ENCODE peak calls at places on chromosomes 6 and 20, in eight cellular contexts. W, U, H, K, F, P, B and Z are unnamed samples.
A peak's percentile ranks its signal among the peaks of the same experiment; 100 is the strongest.

GRCh38 chr20:33693741-33694645 is 7.8 kb upstream of the E2F1 start:
- DNase-seq in P (no peak), U (peak; percentile 74), H (no peak), F (peak; percentile 53), B (no peak), W (no peak), K (peak; percentile 73), Z (no peak)

GRCh38 chr6:23077797-23078196 is 508.4 kb downstream of the HDGFL1 start:
- DNase-seq in H (no peak), W (no peak), P (no peak), F (no peak), U (no peak), B (no peak), K (no peak), Z (no peak)

GRCh38 chr20:44067650-44068081 is 119.3 kb downstream of the JPH2 start:
- DNase-seq in K (no peak), W (no peak), F (peak; percentile 23), H (no peak), B (no peak), P (no peak), U (no peak), Z (peak; percentile 84)

GRCh38 chr6:157658301-157658700 is 164.7 kb upstream of the SNX9 start:
- DNase-seq in B (no peak), K (no peak), H (no peak), F (no peak), P (no peak), W (no peak), U (no peak), Z (no peak)

GRCh38 chr6:142810952-142811514 is 133.9 kb downstream of the HIVEP2 start:
- DNase-seq in P (no peak), B (no peak), K (no peak), U (no peak), W (no peak), F (no peak), H (peak; percentile 88), Z (no peak)

GRCh38 chr6:144036064-144036873 is 28.2 kb upstream of the PLAGL1 start:
- DNase-seq in W (no peak), H (peak; percentile 40), B (no peak), K (no peak), P (no peak), U (peak; percentile 24), F (peak; percentile 53), Z (no peak)

GRCh38 chr6:85449388-85449817 is 480 bp upstream of the NT5E start:
- DNase-seq in B (peak; percentile 28), H (peak; percentile 85), K (peak; percentile 51), P (no peak), U (peak; percentile 70), F (no peak), W (no peak), Z (no peak)

GRCh38 chr20:20036756-20037155 is 15.5 kb downstream of the CRNKL1 start:
- DNase-seq in U (no peak), H (no peak), F (no peak), B (no peak), P (no peak), K (no peak), W (no peak), Z (no peak)

GRCh38 chr20:45345104-45345936 is 2.9 kb downstream of the SDC4 start:
- DNase-seq in B (no peak), K (no peak), P (no peak), W (peak; percentile 71), H (no peak), F (no peak), U (no peak), Z (no peak)

GRCh38 chr20:51184289-51184688 is 161.4 kb upstream of the KCNG1 start:
- DNase-seq in B (no peak), F (no peak), H (peak; percentile 49), W (no peak), U (no peak), K (no peak), P (no peak), Z (no peak)

GRCh38 chr6:168964138-168964892 is 289.3 kb downstream of the THBS2 start:
- DNase-seq in B (no peak), W (no peak), P (no peak), U (no peak), F (no peak), K (no peak), H (no peak), Z (no peak)

GRCh38 chr6:150202404-150202803 is 59.6 kb downstream of the PPP1R14C start:
- DNase-seq in H (no peak), W (no peak), K (no peak), P (no peak), U (no peak), F (no peak), B (no peak), Z (no peak)

GRCh38 chr6:96990462-96990861 is 65.9 kb downstream of the KLHL32 start:
- DNase-seq in F (no peak), W (no peak), H (no peak), U (peak; percentile 46), K (no peak), B (no peak), P (no peak), Z (no peak)

GRCh38 chr6:131250121-131250520 is 114.9 kb downstream of the AKAP7 start:
- DNase-seq in F (peak; percentile 80), B (no peak), P (no peak), U (peak; percentile 72), K (peak; percentile 16), W (peak; percentile 57), H (peak; percentile 48), Z (no peak)

GRCh38 chr20:32959351-32960221 is 44.6 kb downstream of the SUN5 start:
- DNase-seq in B (no peak), P (peak; percentile 37), K (no peak), H (no peak), W (no peak), F (no peak), U (no peak), Z (peak; percentile 85)

GRCh38 chr20:32743237-32744112 is at the start of gene COMMD7:
- DNase-seq in B (no peak), K (peak; percentile 62), P (peak; percentile 75), H (peak; percentile 44), W (peak; percentile 65), F (peak; percentile 77), U (peak; percentile 72), Z (no peak)

GRCh38 chr6:159012201-159012600 is 12.2 kb upstream of the RSPH3 start:
- DNase-seq in K (no peak), P (no peak), W (no peak), F (no peak), H (peak; percentile 45), U (no peak), B (no peak), Z (no peak)

GRCh38 chr6:20575125-20575524 is 40.9 kb downstream of the CDKAL1 start:
- DNase-seq in W (peak; percentile 70), U (no peak), B (no peak), H (no peak), F (no peak), P (peak; percentile 75), K (no peak), Z (no peak)

GRCh38 chr6:167324111-167324510 is 775 bp upstream of the TTLL2 start:
- DNase-seq in P (no peak), U (no peak), H (no peak), W (no peak), K (no peak), F (no peak), B (no peak), Z (no peak)

GRCh38 chr20:21166801-21167200 is 40.9 kb downstream of the KIZ start:
- DNase-seq in P (no peak), K (no peak), H (no peak), F (no peak), B (no peak), W (no peak), U (no peak), Z (no peak)

GRCh38 chr20:4549711-4550259 is 171.9 kb upstream of the PRND start:
- DNase-seq in H (no peak), U (no peak), B (no peak), P (no peak), K (no peak), F (no peak), W (no peak), Z (no peak)

GRCh38 chr6:51839975-51840374 is 247.4 kb downstream of the PKHD1 start:
- DNase-seq in K (no peak), F (no peak), B (no peak), P (no peak), H (no peak), U (no peak), W (no peak), Z (no peak)

GRCh38 chr20:25038591-25039015 is 19.3 kb downstream of the ACSS1 start:
- DNase-seq in B (no peak), U (no peak), P (no peak), W (no peak), H (no peak), K (no peak), F (no peak), Z (no peak)
- TF ChIP-seq POLR2A in B (no peak), U (no peak), P (no peak), W (no peak), H (no peak), K (no peak), F (no peak), Z (no peak)

GRCh38 chr6:40918035-40918651 is 120.9 kb downstream of the UNC5CL start:
- DNase-seq in B (no peak), P (no peak), F (no peak), U (no peak), W (peak; percentile 34), K (no peak), H (no peak), Z (no peak)
- H3K4me1 ChIP-seq in B (peaks cover 6% of the 10 kb centered on the region), P (no peaks in the 10 kb centered on the region), F (no peaks in the 10 kb centered on the region), U (peaks cover 5% of the 10 kb centered on the region), W (no peaks in the 10 kb centered on the region), K (no peaks in the 10 kb centered on the region), H (no peaks in the 10 kb centered on the region), Z (no peaks in the 10 kb centered on the region)

GRCh38 chr6:30304002-30304401 is 22.7 kb upstream of the TRIM39 start:
- DNase-seq in H (no peak), K (no peak), P (no peak), W (no peak), B (no peak), U (no peak), F (no peak), Z (no peak)
- H3K9me3 ChIP-seq in H (no peaks in the 10 kb centered on the region), K (no peaks in the 10 kb centered on the region), P (peaks cover 27% of the 10 kb centered on the region), W (no peaks in the 10 kb centered on the region), B (peaks cover 40% of the 10 kb centered on the region), U (no peaks in the 10 kb centered on the region), F (no peaks in the 10 kb centered on the region), Z (no peaks in the 10 kb centered on the region)

GRCh38 chr6:5850848-5851255 is 155.9 kb downstream of the NRN1 start:
- DNase-seq in P (no peak), U (no peak), W (no peak), F (no peak), K (no peak), H (no peak), B (no peak), Z (no peak)

GRCh38 chr6:5854900-5855299 is 151.8 kb downstream of the NRN1 start:
- DNase-seq in H (no peak), W (no peak), K (no peak), U (no peak), B (no peak), P (no peak), F (no peak), Z (no peak)

GRCh38 chr6:5846889-5847288 is 159.8 kb downstream of the NRN1 start:
- DNase-seq in W (no peak), H (no peak), F (no peak), P (no peak), K (no peak), B (no peak), U (no peak), Z (no peak)

GRCh38 chr6:5855787-5856186 is 150.9 kb downstream of the NRN1 start:
- DNase-seq in K (no peak), W (no peak), H (no peak), B (no peak), F (no peak), U (no peak), P (no peak), Z (no peak)

GRCh38 chr6:5851261-5851757 is 155.4 kb downstream of the NRN1 start:
- DNase-seq in F (peak; percentile 82), K (no peak), H (no peak), W (peak; percentile 57), P (peak; percentile 58), U (peak; percentile 88), B (peak; percentile 13), Z (no peak)
- TF ChIP-seq POLR2A in F (no peak), K (no peak), H (no peak), W (no peak), P (no peak), U (no peak), B (no peak), Z (no peak)